ENCODE peak calls at places on chromosomes 7 and 10, in ten cellular contexts. E is T1000; F is AG09319; Q is brain pericyte; P is adrenal gland; K is activated CD4-positive, alpha-beta T cell treated with anti-CD3 and anti-CD28 coated beads for 4 hours; G is GM12891; W is NCI-H446; Z is NCI-H774; B is M059J. O is an unnamed sample.

GRCh38 chr7:106767073-106767472 is 98.0 kb upstream of the PIK3CG start:
- DNase-seq in P (no peak), Z (no peak), E (no peak), B (peak), G (no peak), K (no peak), W (no peak), F (no peak), Q (no peak), O (no peak)

GRCh38 chr10:102113261-102113955 is 6.8 kb downstream of the LDB1 start:
- DNase-seq in F (no peak), B (no peak), Z (no peak), P (no peak), G (no peak), W (no peak), K (no peak), E (no peak), Q (no peak), O (no peak)

GRCh38 chr10:78473016-78473415 is 439.4 kb downstream of the RPS24 start:
- DNase-seq in F (no peak), G (no peak), B (no peak), Q (no peak), Z (no peak), E (no peak), P (no peak), W (no peak), K (no peak), O (no peak)

GRCh38 chr10:17533731-17534130 is 79.3 kb upstream of the ST8SIA6 start:
- DNase-seq in G (no peak), Q (no peak), F (no peak), P (no peak), B (peak), K (no peak), E (no peak), W (no peak), Z (no peak), O (no peak)

GRCh38 chr10:114308470-114309110 is 69.5 kb downstream of the VWA2 start:
- DNase-seq in F (no peak), B (peak), E (no peak), K (no peak), Q (no peak), G (no peak), W (no peak), Z (no peak), P (no peak), O (no peak)

GRCh38 chr10:78804356-78805032 is 264.3 kb upstream of the ZMIZ1 start:
- DNase-seq in F (no peak), B (no peak), Q (no peak), Z (no peak), K (no peak), W (no peak), P (no peak), E (no peak), G (no peak), O (no peak)

GRCh38 chr7:6106140-6106904 is 75.1 kb downstream of the ANKRD61 start:
- DNase-seq in Q (no peak), Z (no peak), B (peak), K (peak), E (no peak), W (no peak), G (no peak), F (peak), P (peak), O (no peak)

GRCh38 chr7:1794888-1795542 is 124.9 kb downstream of the ELFN1 start:
- DNase-seq in F (no peak), G (no peak), B (peak), Z (no peak), P (no peak), W (no peak), K (no peak), E (no peak), Q (no peak), O (no peak)

GRCh38 chr7:18041202-18041601 is 13.6 kb upstream of the PRPS1L1 start:
- DNase-seq in P (no peak), K (no peak), G (no peak), Q (no peak), B (no peak), Z (no peak), E (no peak), F (no peak), W (no peak), O (no peak)

GRCh38 chr7:41965951-41966505 is 263.1 kb upstream of the INHBA start:
- DNase-seq in K (no peak), F (no peak), W (no peak), Q (no peak), G (no peak), Z (no peak), B (no peak), P (no peak), E (no peak), O (no peak)

GRCh38 chr7:151785681-151785965 is 91.3 kb downstream of the PRKAG2 start:
- DNase-seq in K (no peak), G (no peak), W (no peak), E (no peak), Q (no peak), F (no peak), Z (no peak), P (no peak), B (no peak), O (no peak)

O was measured in ovary.